ENCODE peak calls at places on chromosomes 2 and 18, in four cellular contexts. W is HepG2, L is GM12878, X is K562. P is an unnamed sample.

GRCh38 chr2:214543386-214543955 is 132.6 kb downstream of the VWC2L start:
- DNase-seq in L (no peak), W (no peak), X (no peak), P (no peak)

GRCh38 chr2:41828052-41828643 is 219.7 kb upstream of the PKDCC start:
- DNase-seq in L (no peak), X (no peak), W (peak), P (no peak)

GRCh38 chr2:67065046-67065445 is 332.1 kb upstream of the ETAA1 start:
- DNase-seq in W (no peak), X (no peak), L (no peak), P (no peak)

GRCh38 chr2:234029150-234029733 is 21.3 kb upstream of the SPP2 start:
- DNase-seq in L (no peak), W (no peak), X (no peak), P (no peak)

GRCh38 chr2:102139851-102140250 is 2.7 kb upstream of the IL1R1 start:
- DNase-seq in X (no peak), W (no peak), L (no peak), P (no peak)

GRCh38 chr2:22829806-22830205 is 555.2 kb upstream of the KLHL29 start:
- DNase-seq in X (no peak), W (no peak), L (no peak), P (no peak)

GRCh38 chr2:109537565-109538221 is 76.1 kb downstream of the SEPTIN10 start:
- DNase-seq in X (no peak), L (no peak), W (peak), P (no peak)

GRCh38 chr18:48923746-48924580 is 26.8 kb downstream of the SMAD7 start:
- DNase-seq in X (no peak), W (no peak), L (no peak), P (no peak)

GRCh38 chr2:177117755-177118154 is 94.8 kb upstream of the HNRNPA3 start:
- DNase-seq in W (no peak), X (no peak), L (no peak), P (no peak)

GRCh38 chr2:164568317-164568716 is 53.0 kb downstream of the GRB14 start:
- DNase-seq in X (no peak), L (no peak), W (peak), P (no peak)

GRCh38 chr2:35973132-35973736 is 382.3 kb upstream of the CRIM1 start:
- DNase-seq in L (no peak), X (no peak), W (peak), P (peak)

GRCh38 chr2:74269667-74270066 is 71.3 kb downstream of the MTHFD2 start:
- DNase-seq in L (no peak), W (no peak), X (no peak), P (no peak)

GRCh38 chr2:182020319-182021055 is 34.8 kb downstream of the PPP1R1C start:
- DNase-seq in W (no peak), X (no peak), L (no peak), P (no peak)

GRCh38 chr2:123644053-123644452 is 381.0 kb upstream of the CNTNAP5 start:
- DNase-seq in W (no peak), L (no peak), X (no peak), P (no peak)

GRCh38 chr2:31354837-31355236 is 59.7 kb downstream of the XDH start:
- DNase-seq in X (no peak), W (no peak), L (no peak), P (no peak)

GRCh38 chr2:131029812-131030211 is 63.4 kb downstream of the FAM168B start:
- DNase-seq in X (no peak), W (no peak), L (no peak), P (no peak)

GRCh38 chr2:131031875-131032274 is 61.4 kb downstream of the FAM168B start:
- DNase-seq in W (no peak), X (no peak), L (no peak), P (no peak)

GRCh38 chr2:131031431-131031841 is 61.8 kb downstream of the FAM168B start:
- DNase-seq in X (no peak), W (no peak), L (no peak), P (no peak)

GRCh38 chr2:131032393-131032836 is 60.8 kb downstream of the FAM168B start:
- DNase-seq in X (no peak), L (no peak), W (no peak), P (no peak)

DNA sequence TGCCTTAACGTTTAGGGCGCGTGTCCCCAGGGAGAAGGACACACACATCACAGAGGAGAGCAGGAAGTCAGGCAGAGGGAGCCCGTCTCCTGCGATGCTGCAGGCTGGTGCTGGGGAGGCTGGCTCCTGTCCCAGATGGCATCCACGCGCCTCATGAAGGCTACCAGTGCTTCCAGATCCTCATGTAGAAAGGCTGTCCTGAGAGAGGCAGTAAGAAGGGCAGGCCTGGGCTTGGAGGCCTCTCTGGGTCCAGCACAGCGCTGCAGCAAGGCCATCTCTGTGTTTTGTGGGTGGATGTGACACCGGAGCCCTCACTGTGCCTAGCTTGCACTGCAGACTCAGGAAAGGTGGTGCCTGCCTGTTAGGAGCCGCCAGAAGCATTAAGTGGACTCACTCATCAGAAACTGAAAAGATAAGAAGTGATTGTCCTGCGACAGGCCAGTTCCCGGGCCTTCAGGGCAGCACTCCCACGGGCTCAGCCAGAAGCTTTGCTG is 62.7 kb downstream of the FAM168B start:
- DNase-seq in L (no peak), X (no peak), W (no peak), P (no peak)
- TF ChIP-seq TCF7 in L (no peak), X (no peak), W (no peak), P (no peak)

GRCh38 chr2:150784389-150784788 is 296.9 kb upstream of the RND3 start:
- DNase-seq in W (no peak), L (no peak), X (no peak), P (no peak)

GRCh38 chr2:150783015-150783414 is 295.5 kb upstream of the RND3 start:
- DNase-seq in L (no peak), W (no peak), X (no peak), P (no peak)

GRCh38 chr2:150778828-150779227 is 291.4 kb upstream of the RND3 start:
- DNase-seq in X (no peak), W (no peak), L (no peak), P (no peak)

GRCh38 chr2:150783896-150784295 is 296.4 kb upstream of the RND3 start:
- DNase-seq in X (no peak), W (no peak), L (no peak), P (no peak)

GRCh38 chr2:150781142-150781541 is 293.7 kb upstream of the RND3 start:
- DNase-seq in W (no peak), X (no peak), L (no peak), P (no peak)
- TF ChIP-seq TCF7 in W (no peak), X (no peak), L (no peak), P (no peak)

GRCh38 chr2:69581774-69582581 is 61.6 kb downstream of the AAK1 start:
- DNase-seq in W (peak), L (peak), X (peak), P (no peak)
- TF ChIP-seq TCF7 in W (no peak), L (no peak), X (no peak), P (no peak)

GRCh38 chr2:231371430-231372054 is 24.0 kb upstream of the B3GNT7 start:
- DNase-seq in L (no peak), W (no peak), X (no peak), P (no peak)
- TF ChIP-seq TCF7 in L (no peak), W (no peak), X (no peak), P (no peak)